ENCODE peak calls at places on chromosomes 3 and 15, in nine cellular contexts. W, I, Y, J, R, X, H, V and E are unnamed samples.

GRCh38 chr3:75176886-75177285 is 487.2 kb upstream of the FRG2C start:
- DNase-seq in V (peak; percentile 3), I (no peak), X (no peak), Y (no peak), H (no peak), W (no peak), J (no peak), R (no peak), E (no peak)

GRCh38 chr3:141412087-141412935 is 44.0 kb downstream of the ZBTB38 start:
- DNase-seq in R (peak; percentile 69), X (no peak), J (peak; percentile 22), Y (no peak), I (peak; percentile 71), W (no peak), V (peak; percentile 85), H (peak; percentile 66), E (peak; percentile 80)

GRCh38 chr3:183449391-183449790 is 21.0 kb upstream of the MCF2L2 start:
- DNase-seq in X (peak; percentile 56), Y (no peak), V (peak; percentile 36), H (no peak), I (no peak), W (no peak), J (peak; percentile 16), R (no peak), E (peak; percentile 52)

GRCh38 chr15:43872416-43873020 is 45.7 kb downstream of the WDR76 start:
- DNase-seq in H (no peak), W (no peak), I (no peak), V (peak; percentile 89), X (peak; percentile 90), J (peak; percentile 57), Y (no peak), R (peak; percentile 47), E (peak; percentile 83)

GRCh38 chr3:139121513-139122220 is 77.0 kb upstream of the PRR23C start:
- DNase-seq in J (no peak), X (no peak), H (no peak), R (peak; percentile 67), V (peak; percentile 48), Y (no peak), W (no peak), I (no peak), E (no peak)

GRCh38 chr3:26622634-26623408 is at the start of gene LRRC3B:
- DNase-seq in R (no peak), W (no peak), J (no peak), V (no peak), Y (no peak), X (peak; percentile 56), H (no peak), I (no peak), E (no peak)

GRCh38 chr3:48661501-48662139 is 1.1 kb downstream of the CELSR3 start:
- DNase-seq in H (no peak), Y (peak; percentile 83), J (peak; percentile 78), I (peak; percentile 84), W (peak; percentile 91), R (peak; percentile 73), X (peak; percentile 88), V (peak; percentile 62), E (peak; percentile 78)

GRCh38 chr15:34055868-34056595 is 17.0 kb upstream of the AVEN start:
- DNase-seq in I (no peak), J (no peak), Y (no peak), X (no peak), R (no peak), W (no peak), H (no peak), V (peak; percentile 86), E (no peak)

GRCh38 chr3:128098234-128098633 is 25.4 kb downstream of the RUVBL1 start:
- DNase-seq in X (no peak), Y (no peak), W (no peak), V (no peak), R (no peak), I (no peak), J (no peak), H (no peak), E (no peak)

GRCh38 chr3:151085889-151086483 is 522 bp downstream of the MED12L start:
- DNase-seq in H (no peak), V (peak; percentile 49), J (peak; percentile 68), Y (peak; percentile 59), R (peak; percentile 13), W (peak; percentile 79), I (no peak), X (peak; percentile 62), E (peak; percentile 23)

GRCh38 chr15:62845239-62846126 is 197.1 kb upstream of the TPM1 start:
- DNase-seq in H (no peak), J (no peak), Y (no peak), I (no peak), W (no peak), V (peak; percentile 79), R (no peak), X (no peak), E (no peak)

GRCh38 chr3:143697975-143698374 is 150.3 kb downstream of the SLC9A9 start:
- DNase-seq in Y (no peak), H (no peak), X (no peak), I (no peak), J (no peak), W (no peak), R (no peak), V (peak; percentile 6), E (no peak)

DNA sequence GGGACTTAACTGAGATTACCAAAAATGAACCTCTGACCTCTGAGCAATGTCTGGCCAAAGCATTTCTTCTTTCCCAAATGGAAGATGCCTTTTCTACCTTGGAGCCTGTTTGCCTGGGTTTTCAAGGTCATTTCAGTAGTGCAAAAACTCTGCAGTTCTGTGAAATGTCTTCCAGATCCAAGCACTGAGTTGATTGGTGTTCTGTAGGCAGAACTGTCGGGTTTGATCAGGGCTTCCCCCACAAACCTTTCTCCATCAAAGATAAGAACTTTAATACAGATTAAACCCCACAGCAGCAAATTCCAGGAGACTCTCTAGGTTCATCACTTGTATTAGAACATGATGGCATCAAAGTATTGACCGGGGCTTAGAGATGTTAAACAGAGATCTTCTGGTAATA is 192.7 kb upstream of the TOPAZ1 start:
- DNase-seq in X (no peak), Y (no peak), R (no peak), J (no peak), V (no peak), W (no peak), H (no peak), I (no peak), E (no peak)
- H3K4me3 ChIP-seq in X (no peak overlapping the region), Y (no peak overlapping the region), R (no peak overlapping the region), J (no peak overlapping the region), V (no peak overlapping the region), W (no peak overlapping the region), H (no peak overlapping the region), I (no peak overlapping the region), E (no peak overlapping the region)

DNA sequence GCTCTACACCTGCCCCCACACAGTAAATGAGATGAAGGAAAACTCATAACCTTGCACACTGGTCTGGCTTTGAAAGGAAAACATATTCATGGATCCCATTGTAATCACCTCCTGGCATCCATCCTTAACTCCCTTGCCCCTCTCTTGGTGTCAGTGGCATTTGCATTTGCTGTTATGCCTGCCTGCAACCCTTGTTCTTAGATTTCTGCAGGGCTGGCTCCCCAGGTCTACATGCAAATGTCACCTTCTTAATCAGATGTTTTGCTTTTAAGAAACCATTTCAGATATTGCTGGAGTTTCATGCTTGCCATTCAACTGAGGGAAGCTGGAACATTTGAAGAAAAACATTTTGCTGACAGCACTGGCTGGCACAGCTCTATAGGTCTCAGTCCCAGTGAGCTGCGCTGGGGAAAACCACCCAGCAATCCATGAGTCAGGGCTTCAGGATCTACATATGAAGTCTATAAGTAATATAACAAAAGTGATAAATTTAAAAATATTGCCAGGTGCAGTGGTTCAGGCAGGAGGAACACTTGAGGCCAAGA is 19.1 kb downstream of the LRRC2 start:
- DNase-seq in W (no peak), J (peak; percentile 71), H (no peak), X (no peak), Y (no peak), V (no peak), R (no peak), I (no peak), E (no peak)
- H3K27ac ChIP-seq in W (no peak overlapping the region), J (peak overlapping the region; percentile 98), H (no peak overlapping the region), X (no peak overlapping the region), Y (no peak overlapping the region), V (no peak overlapping the region), R (no peak overlapping the region), I (no peak overlapping the region), E (no peak overlapping the region)

DNA sequence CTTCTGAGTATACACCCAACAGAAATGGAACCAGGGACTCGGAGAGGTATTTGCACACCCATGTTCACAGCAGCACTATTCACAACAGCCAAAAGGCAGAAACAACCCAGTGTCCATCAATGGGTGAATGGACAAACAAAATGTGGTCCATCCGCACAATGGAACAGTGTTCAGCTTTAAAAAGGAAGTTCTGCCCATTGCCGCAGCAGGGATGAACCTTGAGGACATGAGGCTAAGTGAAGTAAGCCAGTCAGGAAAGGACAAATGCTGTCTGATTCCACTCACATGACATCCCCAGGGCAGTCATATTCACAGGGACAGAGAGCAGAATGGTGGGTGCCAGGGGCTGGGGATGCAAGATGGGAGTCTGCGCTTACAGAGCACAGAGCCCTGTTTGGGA is 7.5 kb downstream of the IQSEC1 start:
- DNase-seq in W (no peak), I (no peak), Y (no peak), J (no peak), X (no peak), V (no peak), R (no peak), H (no peak), E (no peak)
- H3K4me1 ChIP-seq in W (no peaks in the 10 kb centered on the region), I (peaks cover 24% of the 10 kb centered on the region), Y (no peaks in the 10 kb centered on the region), J (peaks cover 53% of the 10 kb centered on the region), X (no peaks in the 10 kb centered on the region), V (no peaks in the 10 kb centered on the region), R (no peaks in the 10 kb centered on the region), H (no peaks in the 10 kb centered on the region), E (no peaks in the 10 kb centered on the region)

DNA sequence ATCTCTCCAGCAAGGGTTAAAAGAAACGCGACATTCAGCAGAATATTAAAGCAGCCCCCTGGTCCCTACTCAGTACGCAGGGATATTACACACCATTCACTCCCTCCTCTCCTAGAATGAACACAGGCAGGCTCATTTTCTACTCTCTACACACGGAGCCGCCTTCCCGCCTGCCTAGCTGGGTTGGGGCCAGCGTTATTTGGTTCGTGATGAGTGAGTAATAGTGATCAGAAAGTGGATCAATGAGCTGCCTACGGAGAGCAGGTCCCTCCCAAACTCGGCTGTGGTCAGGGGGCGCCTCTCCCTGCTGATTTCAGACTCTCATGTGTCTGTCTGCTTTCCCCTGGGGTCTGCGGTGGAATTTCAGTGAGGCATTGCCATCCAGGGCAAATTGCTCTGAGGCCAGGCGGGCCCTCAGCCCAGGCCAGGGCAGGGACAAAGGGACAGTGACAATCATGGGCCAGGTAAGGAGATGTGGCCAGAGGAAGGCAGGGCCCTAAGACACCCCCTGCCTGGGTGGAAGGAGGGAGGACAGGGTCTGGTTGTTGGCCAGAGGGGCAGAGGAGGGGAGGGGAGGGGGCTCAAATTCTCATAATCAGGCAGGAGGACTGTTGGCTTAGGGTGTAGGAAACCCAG is 2.9 kb downstream of the EPHB1 start:
- DNase-seq in Y (no peak), J (no peak), W (no peak), R (no peak), X (no peak), H (no peak), V (no peak), I (no peak), E (no peak)
- H3K4me3 ChIP-seq in Y (no peak overlapping the region), J (no peak overlapping the region), W (no peak overlapping the region), R (no peak overlapping the region), X (no peak overlapping the region), H (no peak overlapping the region), V (no peak overlapping the region), I (no peak overlapping the region), E (no peak overlapping the region)